ENCODE peak calls at places on chromosomes 3 and 15, in five cellular contexts. N is astrocyte, R is breast epithelium, M is PC-3, E is cardiac muscle cell. Z is an unnamed sample.

GRCh38 chr3:187368765-187369450 is 723 bp downstream of the RTP4 start:
- DNase-seq in R (no peak), M (no peak), E (peak), N (no peak), Z (no peak)

GRCh38 chr3:42659451-42660130 is 6.1 kb downstream of the ZBTB47 start:
- DNase-seq in E (no peak), M (no peak), N (no peak), R (no peak), Z (no peak)

GRCh38 chr15:74621546-74621920 is 5.9 kb downstream of the CLK3 start:
- DNase-seq in M (no peak), N (no peak), E (no peak), R (no peak), Z (no peak)

GRCh38 chr3:46918202-46918601 is 40.7 kb downstream of the PTH1R start:
- DNase-seq in R (no peak), N (no peak), M (no peak), E (no peak), Z (no peak)

GRCh38 chr15:93399121-93399520 is 310.1 kb upstream of the RGMA start:
- DNase-seq in E (no peak), M (no peak), R (no peak), N (no peak), Z (no peak)

GRCh38 chr15:85485956-85486567 is 105.7 kb downstream of the AKAP13 start:
- DNase-seq in R (peak), E (peak), N (no peak), M (peak), Z (peak)

GRCh38 chr3:143918848-143919247 is 52.8 kb upstream of the DIPK2A start:
- DNase-seq in N (no peak), E (no peak), R (no peak), M (no peak), Z (no peak)

GRCh38 chr3:165742351-165742750 is 94.9 kb downstream of the BCHE start:
- DNase-seq in N (no peak), M (no peak), R (no peak), E (no peak), Z (no peak)

GRCh38 chr3:36792342-36792741 is 28.0 kb upstream of the DCLK3 start:
- DNase-seq in M (peak), E (peak), N (peak), R (no peak), Z (no peak)

GRCh38 chr3:106457278-106458210 is 588.7 kb upstream of the CBLB start:
- DNase-seq in E (peak), R (peak), M (peak), N (peak), Z (no peak)

GRCh38 chr15:95105229-95105628 is 873.9 kb downstream of the MCTP2 start:
- DNase-seq in E (peak), R (no peak), M (peak), N (peak), Z (no peak)

GRCh38 chr3:9012521-9012920 is 49.2 kb upstream of the RAD18 start:
- DNase-seq in R (no peak), M (peak), N (no peak), E (no peak), Z (no peak)

GRCh38 chr3:175932586-175932985 is 1073.5 kb downstream of the NAALADL2 start:
- DNase-seq in E (peak), R (no peak), M (peak), N (peak), Z (no peak)

GRCh38 chr3:142785996-142786395 is 62.2 kb downstream of the TRPC1 start:
- DNase-seq in R (no peak), N (no peak), E (no peak), M (no peak), Z (no peak)

GRCh38 chr15:32898414-32898813 is 180.6 kb downstream of the GREM1 start:
- DNase-seq in R (no peak), M (peak), N (no peak), E (no peak), Z (no peak)

GRCh38 chr3:65658398-65658797 is 380.3 kb downstream of the MAGI1 start:
- DNase-seq in E (no peak), N (no peak), M (no peak), R (no peak), Z (no peak)

GRCh38 chr15:72778796-72779195 is 4.8 kb downstream of the ADPGK start:
- DNase-seq in E (no peak), M (no peak), N (peak), R (no peak), Z (no peak)

GRCh38 chr3:193129607-193130006 is 111.4 kb upstream of the PLAAT1 start:
- DNase-seq in E (no peak), R (no peak), N (no peak), M (peak), Z (no peak)

GRCh38 chr3:128054363-128054762 is 2.1 kb downstream of the SEC61A1 start:
- DNase-seq in N (peak), E (peak), R (no peak), M (peak), Z (no peak)

GRCh38 chr3:9351709-9352126 is 11.1 kb upstream of the THUMPD3 start:
- DNase-seq in E (no peak), M (peak), R (no peak), N (no peak), Z (no peak)

GRCh38 chr15:57820119-57820518 is 113.6 kb downstream of the POLR2M start:
- DNase-seq in N (peak), E (peak), M (no peak), R (no peak), Z (no peak)

GRCh38 chr15:56794150-56794922 is 61.0 kb upstream of the ZNF280D start:
- DNase-seq in R (no peak), M (no peak), N (peak), E (peak), Z (no peak)

GRCh38 chr15:49282366-49282765 is 112.3 kb downstream of the GALK2 start:
- DNase-seq in M (no peak), R (no peak), E (peak), N (peak), Z (no peak)

GRCh38 chr15:78343431-78343830 is 3.3 kb downstream of the CRABP1 start:
- DNase-seq in M (no peak), R (no peak), N (no peak), E (no peak), Z (no peak)

GRCh38 chr3:8756671-8757070 is 12.7 kb downstream of the OXTR start:
- DNase-seq in M (no peak), R (no peak), N (peak), E (no peak), Z (no peak)

GRCh38 chr3:180306691-180307090 is 270.0 kb upstream of the PEX5L start:
- DNase-seq in N (peak), R (no peak), E (no peak), M (peak), Z (no peak)

GRCh38 chr3:16270855-16271254 is 5.8 kb downstream of the OXNAD1 start:
- DNase-seq in R (no peak), M (no peak), E (no peak), N (no peak), Z (no peak)

GRCh38 chr3:30518201-30518864 is 88.1 kb upstream of the TGFBR2 start:
- DNase-seq in E (peak), R (peak), M (peak), N (peak), Z (no peak)

GRCh38 chr3:185912929-185913901 is 24.6 kb downstream of the TRA2B start:
- DNase-seq in N (no peak), R (no peak), M (peak), E (no peak), Z (no peak)

GRCh38 chr3:43770426-43771103 is 79.8 kb downstream of the ABHD5 start:
- DNase-seq in M (peak), N (peak), R (no peak), E (peak), Z (no peak)

GRCh38 chr3:5349343-5349742 is 161.8 kb downstream of the EDEM1 start:
- DNase-seq in E (no peak), M (peak), R (no peak), N (no peak), Z (no peak)

GRCh38 chr15:28131400-28131799 is 32.3 kb upstream of the OCA2 start:
- DNase-seq in M (no peak), R (no peak), E (no peak), N (no peak), Z (no peak)

GRCh38 chr15:96171271-96171739 is 159.2 kb upstream of the NR2F2 start:
- DNase-seq in N (peak), M (no peak), E (no peak), R (no peak), Z (no peak)

GRCh38 chr15:36208868-36209582 is 370.4 kb upstream of the CDIN1 start:
- DNase-seq in E (peak), R (no peak), N (no peak), M (no peak), Z (no peak)

GRCh38 chr3:43792904-43793303 is 102.2 kb downstream of the ABHD5 start:
- DNase-seq in R (no peak), N (no peak), E (no peak), M (peak), Z (no peak)

GRCh38 chr15:45147606-45148005 is 17.8 kb downstream of the DUOX1 start:
- DNase-seq in N (no peak), M (no peak), R (no peak), E (no peak), Z (no peak)

GRCh38 chr3:10336761-10337160 is 15.8 kb upstream of the SEC13 start:
- DNase-seq in N (no peak), M (no peak), R (no peak), E (no peak), Z (no peak)

GRCh38 chr3:169699536-169700050 is 36.1 kb upstream of the MECOM start:
- DNase-seq in E (peak), M (no peak), N (peak), R (no peak), Z (no peak)
- H3K27ac ChIP-seq in E (no peak), M (no peak), N (no peak), R (no peak), Z (no peak)

DNA sequence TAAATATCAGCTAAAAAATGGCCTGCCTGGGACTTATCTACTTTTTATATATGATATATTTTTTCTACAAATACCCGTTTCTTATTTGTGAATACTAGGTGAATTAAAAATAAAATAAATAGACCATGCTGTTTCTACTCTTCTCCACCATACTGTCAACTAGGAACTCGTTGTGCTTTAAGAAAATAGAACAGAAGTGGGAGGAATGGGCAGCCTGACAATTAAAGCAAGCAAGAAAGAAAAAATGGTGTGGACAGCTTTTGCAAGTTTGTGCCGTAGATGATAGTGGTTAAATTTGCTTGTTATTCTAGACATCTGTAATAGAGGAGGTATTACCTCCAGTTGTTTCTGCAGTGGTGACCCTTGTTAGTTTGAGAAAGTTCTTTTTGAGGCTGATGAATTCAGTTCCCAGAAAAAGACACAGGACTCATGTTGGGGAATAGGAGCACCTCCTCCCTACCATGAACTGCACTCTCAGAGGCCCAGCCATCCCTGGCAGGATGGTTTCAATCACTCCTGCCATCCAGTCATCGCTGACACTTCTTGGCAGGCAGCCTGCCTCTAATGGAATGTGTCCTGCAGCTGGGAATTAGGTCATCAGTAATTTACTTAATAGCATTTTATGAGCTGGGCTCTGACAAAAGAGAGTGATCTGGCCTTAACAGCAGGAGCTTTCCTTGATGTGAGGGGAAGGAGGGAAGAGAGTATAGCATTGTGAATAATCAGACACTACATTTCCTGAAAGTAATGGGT is 105.0 kb upstream of the GAP43 start:
- DNase-seq in M (peak), N (peak), E (peak), R (no peak), Z (no peak)
- H3K27ac ChIP-seq in M (no peak), N (peak), E (peak), R (no peak), Z (no peak)

GRCh38 chr3:126557761-126558160 is 971 bp downstream of the C3orf22 start:
- DNase-seq in N (no peak), E (no peak), M (no peak), R (no peak), Z (no peak)
- H3K27ac ChIP-seq in N (no peak), E (no peak), M (no peak), R (no peak), Z (no peak)

DNA sequence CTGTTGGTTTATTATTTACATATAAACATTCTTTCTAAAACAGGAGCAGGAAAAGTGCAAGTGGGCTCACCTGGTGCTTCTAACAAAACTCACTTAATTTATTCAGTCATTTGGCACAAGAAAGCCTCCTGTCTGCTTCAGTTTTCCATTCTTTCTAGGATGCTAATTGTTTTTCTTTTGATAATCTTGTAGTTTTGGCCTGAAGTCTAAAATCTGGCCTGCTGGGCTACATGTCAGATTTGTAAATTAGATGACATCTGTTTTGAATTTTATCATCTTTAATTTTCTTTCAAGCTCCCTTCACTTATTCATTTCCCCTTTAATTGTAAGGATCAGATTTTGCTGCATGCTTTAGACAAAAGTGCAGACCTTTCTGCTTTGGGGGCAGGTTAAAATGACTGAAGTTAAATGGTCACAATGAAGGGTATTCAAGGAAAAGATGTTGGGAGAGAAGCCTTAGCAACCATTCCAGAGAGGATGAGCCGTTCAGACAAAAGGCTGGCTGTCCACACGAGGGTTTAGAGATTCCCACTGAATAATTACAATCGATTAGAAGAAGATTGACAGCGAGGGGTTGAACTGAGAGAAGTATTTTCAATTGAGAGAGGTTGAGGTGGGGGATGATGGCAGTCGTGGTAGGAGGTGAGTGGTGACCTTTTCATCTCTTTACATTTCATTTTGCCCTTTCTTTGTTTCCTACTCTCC is 59.9 kb upstream of the PTX3 start:
- DNase-seq in M (no peak), E (no peak), N (peak), R (no peak), Z (no peak)
- H3K27ac ChIP-seq in M (no peak), E (no peak), N (no peak), R (no peak), Z (no peak)

Z was measured in substantia nigra.